ENCODE peak calls at places on chromosomes 7 and 10, in seven cellular contexts. One of them, this sample, is unnamed. For H3K9me3, the result is how much of the 10 kb centered on the place peaks cover.

GRCh38 chr7:103487419-103487818 is 41.4 kb upstream of the SLC26A5 start:
- DNase-seq in Panc1: no peak
- DNase-seq in A549: peak
- DNase-seq in mesenchymal stem cell: no peak
- DNase-seq in tibial artery: no peak
- DNase-seq in right cardiac atrium: no peak
- DNase-seq in spleen: no peak
- DNase-seq in this sample: no peak

GRCh38 chr7:30005511-30005910 is 15.9 kb upstream of the SCRN1 start:
- DNase-seq in tibial artery: no peak
- DNase-seq in Panc1: no peak
- DNase-seq in A549: no peak
- DNase-seq in mesenchymal stem cell: no peak
- DNase-seq in spleen: no peak
- DNase-seq in right cardiac atrium: no peak
- DNase-seq in this sample: no peak

GRCh38 chr10:126373982-126374381 is 14.3 kb downstream of the ADAM12 start:
- DNase-seq in tibial artery: no peak
- DNase-seq in mesenchymal stem cell: peak
- DNase-seq in right cardiac atrium: no peak
- DNase-seq in A549: no peak
- DNase-seq in Panc1: no peak
- DNase-seq in spleen: no peak
- DNase-seq in this sample: no peak

GRCh38 chr7:20786779-20787651 is at the start of gene SP8:
- DNase-seq in Panc1: no peak
- DNase-seq in spleen: no peak
- DNase-seq in right cardiac atrium: no peak
- DNase-seq in A549: no peak
- DNase-seq in mesenchymal stem cell: peak
- DNase-seq in tibial artery: no peak
- DNase-seq in this sample: no peak

GRCh38 chr10:77253037-77253436 is 384.6 kb downstream of the KCNMA1 start:
- DNase-seq in tibial artery: no peak
- DNase-seq in right cardiac atrium: no peak
- DNase-seq in A549: no peak
- DNase-seq in spleen: no peak
- DNase-seq in mesenchymal stem cell: no peak
- DNase-seq in Panc1: no peak
- DNase-seq in this sample: no peak

GRCh38 chr7:155587486-155587885 is 41.1 kb upstream of the CNPY1 start:
- DNase-seq in spleen: peak
- DNase-seq in tibial artery: no peak
- DNase-seq in right cardiac atrium: no peak
- DNase-seq in Panc1: no peak
- DNase-seq in mesenchymal stem cell: no peak
- DNase-seq in A549: no peak
- DNase-seq in this sample: no peak

GRCh38 chr10:128573936-128574335 is 447.7 kb upstream of the MKI67 start:
- DNase-seq in spleen: no peak
- DNase-seq in right cardiac atrium: no peak
- DNase-seq in A549: no peak
- DNase-seq in tibial artery: no peak
- DNase-seq in mesenchymal stem cell: no peak
- DNase-seq in Panc1: no peak
- DNase-seq in this sample: no peak

GRCh38 chr10:43041422-43042342 is 35.2 kb upstream of the RET start:
- DNase-seq in Panc1: no peak
- DNase-seq in spleen: peak
- DNase-seq in tibial artery: no peak
- DNase-seq in mesenchymal stem cell: no peak
- DNase-seq in A549: no peak
- DNase-seq in right cardiac atrium: no peak
- DNase-seq in this sample: peak

GRCh38 chr10:103276941-103277712 is at the start of gene INA:
- DNase-seq in right cardiac atrium: no peak
- DNase-seq in A549: peak
- DNase-seq in Panc1: no peak
- DNase-seq in spleen: no peak
- DNase-seq in mesenchymal stem cell: peak
- DNase-seq in tibial artery: no peak
- DNase-seq in this sample: no peak

GRCh38 chr10:87503892-87504291 is 801 bp upstream of the MINPP1 start:
- DNase-seq in A549: no peak
- DNase-seq in spleen: no peak
- DNase-seq in Panc1: no peak
- DNase-seq in tibial artery: no peak
- DNase-seq in right cardiac atrium: no peak
- DNase-seq in mesenchymal stem cell: no peak
- DNase-seq in this sample: no peak

GRCh38 chr7:116210345-116211005 is at the start of gene TES:
- DNase-seq in Panc1: no peak
- DNase-seq in spleen: peak
- DNase-seq in tibial artery: peak
- DNase-seq in A549: peak
- DNase-seq in mesenchymal stem cell: peak
- DNase-seq in right cardiac atrium: peak
- DNase-seq in this sample: peak

GRCh38 chr7:91264924-91265681 is 870 bp downstream of the FZD1 start:
- DNase-seq in mesenchymal stem cell: peak
- DNase-seq in right cardiac atrium: peak
- DNase-seq in A549: peak
- DNase-seq in tibial artery: peak
- DNase-seq in Panc1: no peak
- DNase-seq in spleen: peak
- DNase-seq in this sample: peak

GRCh38 chr10:8072211-8072610 is 17.7 kb downstream of the GATA3 start:
- DNase-seq in spleen: no peak
- DNase-seq in mesenchymal stem cell: no peak
- DNase-seq in A549: no peak
- DNase-seq in Panc1: no peak
- DNase-seq in tibial artery: no peak
- DNase-seq in right cardiac atrium: no peak
- DNase-seq in this sample: no peak

GRCh38 chr10:36608251-36608650 is 517.1 kb upstream of the ANKRD30A start:
- DNase-seq in right cardiac atrium: no peak
- DNase-seq in tibial artery: no peak
- DNase-seq in A549: peak
- DNase-seq in mesenchymal stem cell: no peak
- DNase-seq in Panc1: no peak
- DNase-seq in spleen: no peak
- DNase-seq in this sample: no peak

GRCh38 chr7:98180751-98181150 is 30.5 kb upstream of the BHLHA15 start:
- DNase-seq in Panc1: no peak
- DNase-seq in A549: no peak
- DNase-seq in tibial artery: no peak
- DNase-seq in mesenchymal stem cell: no peak
- DNase-seq in spleen: no peak
- DNase-seq in right cardiac atrium: no peak
- DNase-seq in this sample: no peak

GRCh38 chr10:66472156-66472555 is 453.7 kb upstream of the LRRTM3 start:
- DNase-seq in spleen: no peak
- DNase-seq in mesenchymal stem cell: no peak
- DNase-seq in Panc1: no peak
- DNase-seq in right cardiac atrium: no peak
- DNase-seq in A549: no peak
- DNase-seq in tibial artery: no peak
- DNase-seq in this sample: no peak

GRCh38 chr10:117004627-117005453 is at the start of gene SHTN1:
- DNase-seq in mesenchymal stem cell: peak
- DNase-seq in right cardiac atrium: peak
- DNase-seq in Panc1: peak
- DNase-seq in A549: peak
- DNase-seq in tibial artery: peak
- DNase-seq in spleen: peak
- DNase-seq in this sample: peak

GRCh38 chr7:94540428-94540827 is 30.8 kb downstream of the CASD1 start:
- DNase-seq in tibial artery: no peak
- DNase-seq in Panc1: no peak
- DNase-seq in A549: no peak
- DNase-seq in spleen: no peak
- DNase-seq in mesenchymal stem cell: no peak
- DNase-seq in right cardiac atrium: no peak
- DNase-seq in this sample: no peak

GRCh38 chr7:98831641-98832221 is 38.1 kb downstream of the TMEM130 start:
- DNase-seq in right cardiac atrium: no peak
- DNase-seq in Panc1: no peak
- DNase-seq in mesenchymal stem cell: peak
- DNase-seq in tibial artery: no peak
- DNase-seq in spleen: no peak
- DNase-seq in A549: peak
- DNase-seq in this sample: no peak

GRCh38 chr7:90766814-90767564 is 170.9 kb downstream of the CDK14 start:
- DNase-seq in spleen: no peak
- DNase-seq in right cardiac atrium: peak
- DNase-seq in Panc1: no peak
- DNase-seq in tibial artery: peak
- DNase-seq in A549: peak
- DNase-seq in mesenchymal stem cell: peak
- DNase-seq in this sample: no peak

GRCh38 chr10:119500796-119501195 is 41.7 kb downstream of the RGS10 start:
- DNase-seq in Panc1: no peak
- DNase-seq in A549: no peak
- DNase-seq in tibial artery: no peak
- DNase-seq in right cardiac atrium: no peak
- DNase-seq in spleen: peak
- DNase-seq in mesenchymal stem cell: no peak
- DNase-seq in this sample: no peak

GRCh38 chr10:79286318-79286951 is 60.8 kb upstream of the PPIF start:
- DNase-seq in mesenchymal stem cell: peak
- DNase-seq in spleen: peak
- DNase-seq in A549: no peak
- DNase-seq in Panc1: no peak
- DNase-seq in right cardiac atrium: peak
- DNase-seq in tibial artery: peak
- DNase-seq in this sample: peak

GRCh38 chr10:791639-792038 is 102.2 kb upstream of the DIP2C start:
- DNase-seq in A549: no peak
- DNase-seq in tibial artery: no peak
- DNase-seq in Panc1: no peak
- DNase-seq in right cardiac atrium: no peak
- DNase-seq in mesenchymal stem cell: no peak
- DNase-seq in spleen: no peak
- DNase-seq in this sample: no peak

GRCh38 chr7:1707756-1708611 is 37.9 kb downstream of the ELFN1 start:
- DNase-seq in right cardiac atrium: no peak
- DNase-seq in tibial artery: no peak
- DNase-seq in Panc1: no peak
- DNase-seq in A549: no peak
- DNase-seq in mesenchymal stem cell: no peak
- DNase-seq in spleen: peak
- DNase-seq in this sample: peak

GRCh38 chr10:14571866-14572507 is 202.7 kb downstream of the FAM107B start:
- DNase-seq in A549: peak
- DNase-seq in Panc1: no peak
- DNase-seq in tibial artery: peak
- DNase-seq in spleen: peak
- DNase-seq in mesenchymal stem cell: peak
- DNase-seq in right cardiac atrium: no peak
- DNase-seq in this sample: no peak

GRCh38 chr7:6630007-6630849 is 6.9 kb upstream of the ZNF316 start:
- DNase-seq in Panc1: no peak
- DNase-seq in spleen: no peak
- DNase-seq in tibial artery: no peak
- DNase-seq in right cardiac atrium: no peak
- DNase-seq in A549: no peak
- DNase-seq in mesenchymal stem cell: no peak
- DNase-seq in this sample: no peak
- H3K27ac ChIP-seq in Panc1: no peak
- H3K27ac ChIP-seq in spleen: no peak
- H3K27ac ChIP-seq in tibial artery: no peak
- H3K27ac ChIP-seq in right cardiac atrium: no peak
- H3K27ac ChIP-seq in A549: no peak
- H3K27ac ChIP-seq in mesenchymal stem cell: no peak
- H3K27ac ChIP-seq in this sample: no peak

GRCh38 chr7:56175784-56176183 is 59.6 kb upstream of the NUPR2 start:
- DNase-seq in spleen: no peak
- DNase-seq in right cardiac atrium: no peak
- DNase-seq in A549: no peak
- DNase-seq in tibial artery: no peak
- DNase-seq in mesenchymal stem cell: no peak
- DNase-seq in Panc1: no peak
- DNase-seq in this sample: no peak
- H3K9me3 ChIP-seq in spleen: under half
- H3K9me3 ChIP-seq in right cardiac atrium: under half
- H3K9me3 ChIP-seq in A549: under half
- H3K9me3 ChIP-seq in tibial artery: under half
- H3K9me3 ChIP-seq in mesenchymal stem cell: under half
- H3K9me3 ChIP-seq in Panc1: under half
- H3K9me3 ChIP-seq in this sample: under half

GRCh38 chr7:121083138-121083789 is 94.8 kb downstream of the CPED1 start:
- DNase-seq in right cardiac atrium: no peak
- DNase-seq in mesenchymal stem cell: peak
- DNase-seq in A549: no peak
- DNase-seq in Panc1: no peak
- DNase-seq in tibial artery: no peak
- DNase-seq in spleen: no peak
- DNase-seq in this sample: no peak

GRCh38 chr7:121084748-121085336 is 96.3 kb downstream of the CPED1 start:
- DNase-seq in tibial artery: no peak
- DNase-seq in A549: peak
- DNase-seq in spleen: no peak
- DNase-seq in right cardiac atrium: no peak
- DNase-seq in mesenchymal stem cell: peak
- DNase-seq in Panc1: no peak
- DNase-seq in this sample: no peak

GRCh38 chr7:121083790-121084251 is 95.3 kb downstream of the CPED1 start:
- DNase-seq in spleen: no peak
- DNase-seq in right cardiac atrium: no peak
- DNase-seq in tibial artery: no peak
- DNase-seq in A549: no peak
- DNase-seq in Panc1: no peak
- DNase-seq in mesenchymal stem cell: peak
- DNase-seq in this sample: no peak

GRCh38 chr7:121085922-121086321 is 97.4 kb downstream of the CPED1 start:
- DNase-seq in A549: no peak
- DNase-seq in Panc1: no peak
- DNase-seq in spleen: no peak
- DNase-seq in mesenchymal stem cell: peak
- DNase-seq in right cardiac atrium: no peak
- DNase-seq in tibial artery: peak
- DNase-seq in this sample: no peak

GRCh38 chr7:121084256-121084655 is 95.7 kb downstream of the CPED1 start:
- DNase-seq in A549: no peak
- DNase-seq in mesenchymal stem cell: peak
- DNase-seq in tibial artery: no peak
- DNase-seq in right cardiac atrium: no peak
- DNase-seq in Panc1: no peak
- DNase-seq in spleen: no peak
- DNase-seq in this sample: no peak
- H3K27ac ChIP-seq in A549: no peak
- H3K27ac ChIP-seq in mesenchymal stem cell: peak
- H3K27ac ChIP-seq in tibial artery: peak
- H3K27ac ChIP-seq in right cardiac atrium: no peak
- H3K27ac ChIP-seq in Panc1: no peak
- H3K27ac ChIP-seq in spleen: no peak
- H3K27ac ChIP-seq in this sample: peak

DNA sequence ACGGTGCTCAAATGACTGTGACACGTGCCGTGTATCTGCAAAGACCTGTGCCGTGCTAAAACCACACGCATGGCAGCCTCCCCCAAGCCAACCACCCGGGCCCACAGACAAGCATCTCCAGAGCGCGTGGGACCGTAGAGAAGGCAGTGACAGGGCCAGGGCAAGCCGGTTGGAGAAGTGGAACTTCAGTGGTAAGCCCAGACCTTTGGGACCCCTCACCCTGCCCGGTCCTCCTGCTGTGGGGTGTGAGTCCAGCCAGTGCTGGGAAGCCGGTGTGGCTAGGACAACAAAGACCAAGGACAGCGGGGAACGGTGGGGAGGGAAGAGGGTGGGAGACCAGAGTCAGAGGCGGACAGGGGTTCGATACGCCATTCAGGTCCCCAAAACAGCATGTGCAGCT is 476.2 kb downstream of the DNAJB6 start:
- DNase-seq in tibial artery: no peak
- DNase-seq in spleen: peak
- DNase-seq in mesenchymal stem cell: no peak
- DNase-seq in Panc1: no peak
- DNase-seq in right cardiac atrium: no peak
- DNase-seq in A549: no peak
- DNase-seq in this sample: no peak
- H3K9me3 ChIP-seq in tibial artery: under half
- H3K9me3 ChIP-seq in spleen: under half
- H3K9me3 ChIP-seq in mesenchymal stem cell: under half
- H3K9me3 ChIP-seq in Panc1: under half
- H3K9me3 ChIP-seq in right cardiac atrium: under half
- H3K9me3 ChIP-seq in A549: under half
- H3K9me3 ChIP-seq in this sample: under half